ENCODE peak calls at places on chromosomes 3 and 15, in eight cellular contexts. K is caudate nucleus, O is colonic mucosa, Z is osteoblast, M is GM23338, R is psoas muscle, B is hepatocyte, J is neuronal stem cell. W is an unnamed sample.

GRCh38 chr3:74537164-74537563 is 77.3 kb downstream of the CNTN3 start:
- DNase-seq in K (no peak), O (no peak), Z (peak), M (no peak), R (no peak), B (no peak), J (no peak), W (no peak)

GRCh38 chr15:73990250-73991005 is 1.7 kb downstream of the STOML1 start:
- DNase-seq in K (no peak), O (no peak), Z (no peak), M (no peak), R (no peak), B (no peak), J (no peak), W (no peak)

GRCh38 chr3:182967218-182968204 is 12.8 kb downstream of the DCUN1D1 start:
- DNase-seq in K (no peak), O (no peak), Z (no peak), M (no peak), R (no peak), B (no peak), J (no peak), W (no peak)

GRCh38 chr3:178392553-178392952 is 143.7 kb upstream of the KCNMB2 start:
- DNase-seq in K (no peak), O (no peak), Z (no peak), M (no peak), R (no peak), B (no peak), J (no peak), W (no peak)

GRCh38 chr3:98564282-98565005 is 29.0 kb downstream of the CPOX start:
- DNase-seq in K (no peak), O (no peak), Z (no peak), M (no peak), R (no peak), B (no peak), J (no peak), W (no peak)

GRCh38 chr15:60093273-60094067 is 89.4 kb downstream of the FOXB1 start:
- DNase-seq in K (no peak), O (peak), Z (no peak), M (no peak), R (no peak), B (peak), J (no peak), W (no peak)

GRCh38 chr3:4720316-4721075 is 227.3 kb downstream of the ITPR1 start:
- DNase-seq in K (peak), O (peak), Z (no peak), M (peak), R (peak), B (peak), J (no peak), W (peak)

GRCh38 chr3:38957296-38957695 is 94.4 kb downstream of the SCN11A start:
- DNase-seq in K (no peak), O (no peak), Z (no peak), M (no peak), R (no peak), B (no peak), J (no peak), W (no peak)

GRCh38 chr3:37852097-37852496 is 9.6 kb upstream of the CTDSPL start:
- DNase-seq in K (no peak), O (no peak), Z (no peak), M (no peak), R (no peak), B (no peak), J (no peak), W (no peak)

GRCh38 chr15:40111888-40112287 is 3.2 kb upstream of the BMF start:
- DNase-seq in K (no peak), O (no peak), Z (peak), M (no peak), R (no peak), B (no peak), J (no peak), W (no peak)

GRCh38 chr3:100900671-100901070 is 92.5 kb downstream of the ABI3BP start:
- DNase-seq in K (no peak), O (no peak), Z (peak), M (no peak), R (no peak), B (no peak), J (no peak), W (no peak)

DNA sequence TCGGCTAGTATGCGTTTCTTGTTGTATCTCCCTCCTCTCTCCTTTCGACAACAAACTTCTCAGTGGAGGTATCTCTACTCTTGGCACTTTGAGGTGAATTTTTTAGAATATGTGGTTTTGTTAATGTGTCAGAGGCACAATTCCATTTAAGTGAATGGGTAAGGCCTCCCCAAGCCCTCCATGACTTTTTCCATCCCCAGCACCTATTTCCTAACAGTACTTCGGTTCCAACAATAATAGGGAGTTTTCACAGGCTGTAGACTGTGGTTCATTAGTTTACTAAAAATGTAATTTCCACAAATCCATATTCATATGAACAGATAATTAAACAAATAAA is 74.2 kb downstream of the TM4SF4 start:
- DNase-seq in K (no peak), O (no peak), Z (no peak), M (no peak), R (no peak), B (no peak), J (no peak), W (no peak)
- H3K27ac ChIP-seq in K (peak), O (peak), Z (peak), M (peak), R (peak), B (peak), J (no peak), W (peak)

DNA sequence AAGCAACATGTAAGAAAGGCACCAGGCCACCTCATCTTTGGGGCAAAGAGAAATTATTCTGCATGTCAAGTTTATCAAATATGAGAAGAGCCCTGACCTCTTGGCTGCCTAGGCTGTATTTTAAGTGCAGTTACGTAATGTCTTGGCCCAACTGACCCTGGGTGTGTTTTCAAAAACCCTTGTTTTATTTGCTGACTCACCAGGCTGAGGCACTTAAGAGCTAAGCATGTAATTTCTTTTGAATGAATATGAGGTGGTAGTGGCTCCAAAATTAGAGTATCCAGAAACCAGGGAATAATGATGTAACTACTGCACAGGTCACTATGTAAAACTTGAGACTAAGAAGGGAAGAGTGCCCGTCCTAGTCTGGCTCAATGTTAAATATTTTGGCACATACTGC is 24.3 kb downstream of the PGPEP1L start:
- DNase-seq in K (no peak), O (peak), Z (peak), M (no peak), R (no peak), B (no peak), J (no peak), W (peak)
- H3K27ac ChIP-seq in K (no peak), O (no peak), Z (peak), M (no peak), R (peak), B (no peak), J (no peak), W (peak)

GRCh38 chr3:26102376-26103110 is 312.7 kb downstream of the OXSM start:
- DNase-seq in K (no peak), O (no peak), Z (no peak), M (no peak), R (no peak), B (no peak), J (no peak), W (no peak)

GRCh38 chr3:26104856-26105255 is 315.0 kb downstream of the OXSM start:
- DNase-seq in K (no peak), O (no peak), Z (no peak), M (no peak), R (no peak), B (no peak), J (no peak), W (no peak)

GRCh38 chr3:26108846-26109489 is 319.1 kb downstream of the OXSM start:
- DNase-seq in K (no peak), O (no peak), Z (no peak), M (no peak), R (no peak), B (no peak), J (no peak), W (no peak)

GRCh38 chr3:26106119-26106690 is 316.3 kb downstream of the OXSM start:
- DNase-seq in K (no peak), O (no peak), Z (no peak), M (no peak), R (no peak), B (peak), J (no peak), W (no peak)
- H3K27ac ChIP-seq in K (no peak), O (no peak), Z (no peak), M (no peak), R (no peak), B (no peak), J (no peak), W (no peak)

DNA sequence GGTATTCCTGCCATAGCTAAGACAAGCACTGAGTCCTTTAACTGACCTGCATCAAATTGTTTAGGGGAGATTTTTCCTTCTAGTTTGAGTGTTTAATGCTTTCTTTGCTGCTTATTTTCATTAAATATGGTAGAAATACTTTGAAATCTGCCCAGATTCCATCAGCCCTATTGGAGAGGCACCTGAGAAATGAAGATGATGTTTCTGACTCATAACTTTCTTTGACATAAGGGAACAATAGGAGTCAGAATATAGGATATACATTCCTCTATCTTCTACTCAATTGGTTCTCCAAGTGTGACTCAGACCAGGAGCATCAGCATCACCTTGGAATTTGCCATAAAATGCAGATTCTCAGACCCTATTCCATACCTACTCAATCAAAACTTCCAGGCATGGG is 27.4 kb downstream of the BTD start:
- DNase-seq in K (no peak), O (no peak), Z (peak), M (no peak), R (no peak), B (no peak), J (no peak), W (no peak)
- H3K27ac ChIP-seq in K (no peak), O (no peak), Z (no peak), M (no peak), R (no peak), B (no peak), J (no peak), W (no peak)

GRCh38 chr3:129308636-129309035 is 30.0 kb downstream of the HMCES start:
- DNase-seq in K (no peak), O (no peak), Z (no peak), M (no peak), R (no peak), B (no peak), J (no peak), W (no peak)

GRCh38 chr3:129312021-129312639 is 33.5 kb downstream of the HMCES start:
- DNase-seq in K (no peak), O (no peak), Z (peak), M (no peak), R (peak), B (no peak), J (no peak), W (no peak)

GRCh38 chr3:129310612-129311011 is 31.9 kb downstream of the HMCES start:
- DNase-seq in K (no peak), O (no peak), Z (peak), M (no peak), R (no peak), B (no peak), J (no peak), W (no peak)

GRCh38 chr3:129311054-129311902 is 32.6 kb downstream of the HMCES start:
- DNase-seq in K (no peak), O (no peak), Z (peak), M (no peak), R (peak), B (no peak), J (no peak), W (no peak)

DNA sequence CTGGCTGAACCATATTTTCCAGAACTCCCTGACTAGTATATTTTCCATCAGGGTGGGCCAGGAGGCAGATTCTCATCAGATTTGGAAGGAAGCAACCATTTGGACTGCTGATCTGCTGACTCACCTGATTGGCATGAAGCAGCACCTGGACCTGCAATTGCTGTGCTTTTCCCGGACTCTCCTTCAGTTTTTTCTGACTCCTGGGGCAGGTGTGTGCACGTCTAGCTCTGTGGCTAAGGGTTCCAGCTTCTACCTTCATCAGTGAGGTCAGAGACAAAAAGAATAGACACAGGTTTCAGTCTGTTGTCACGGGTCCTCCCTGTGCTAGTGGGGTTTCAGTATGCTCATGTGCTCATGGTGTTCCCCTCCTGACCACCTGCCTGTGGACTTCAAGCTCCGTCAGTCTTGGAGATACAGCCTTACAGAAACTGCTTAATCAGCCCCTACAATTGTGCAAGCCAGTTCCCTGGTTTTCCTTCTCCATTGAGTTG is 31.5 kb downstream of the HMCES start:
- DNase-seq in K (no peak), O (no peak), Z (peak), M (no peak), R (no peak), B (peak), J (no peak), W (no peak)
- H3K27ac ChIP-seq in K (no peak), O (no peak), Z (no peak), M (no peak), R (no peak), B (peak), J (no peak), W (no peak)

W was measured in ovary.